ENCODE peak calls at places on chromosomes 13 and 19, in seven cellular contexts. J is MCF 10A; Y is naive thymus-derived CD4-positive, alpha-beta T cell; F is stimulated activated CD8-positive, alpha-beta memory T cell treated with anti-CD3 and anti-CD28 coated beads, Interleukin-4, amount 100 ng/mL, for 24 hours; O is iris pigment epithelial cell; E is stimulated activated CD4-positive, alpha-beta T cell treated with anti-CD3 and anti-CD28 coated beads, Interleukin-1b, Interleukin-23, amount 100 ng/mL, for 24 hours; H is lower leg skin. U is an unnamed sample.

GRCh38 chr19:50703915-50704548 is 15.6 kb downstream of the SHANK1 start:
- DNase-seq in O (no peak), Y (no peak), E (no peak), H (no peak), F (no peak), J (no peak), U (no peak)

GRCh38 chr19:14410054-14410774 is 8.9 kb downstream of the DDX39A start:
- DNase-seq in Y (no peak), E (no peak), F (no peak), H (no peak), O (no peak), J (no peak), U (no peak)

GRCh38 chr19:33194884-33195710 is 967 bp downstream of the LRP3 start:
- DNase-seq in H (no peak), E (no peak), J (peak), Y (no peak), F (no peak), O (peak), U (peak)

GRCh38 chr19:43437712-43438111 is 23.0 kb downstream of the TEX101 start:
- DNase-seq in Y (no peak), J (no peak), E (no peak), F (no peak), H (no peak), O (no peak), U (no peak)

GRCh38 chr13:35699805-35700204 is 223.3 kb upstream of the MAB21L1 start:
- DNase-seq in F (no peak), H (no peak), Y (no peak), E (no peak), J (no peak), O (peak), U (no peak)

GRCh38 chr13:113176822-113177221 is 18.4 kb downstream of the PROZ start:
- DNase-seq in J (no peak), E (no peak), O (no peak), Y (no peak), H (no peak), F (no peak), U (no peak)

GRCh38 chr19:33464010-33464732 is 57.4 kb downstream of the PEPD start:
- DNase-seq in J (no peak), H (no peak), O (no peak), E (no peak), F (no peak), Y (no peak), U (no peak)

GRCh38 chr13:77554079-77554478 is 18.6 kb downstream of the SCEL start:
- DNase-seq in E (no peak), O (peak), Y (no peak), J (no peak), H (no peak), F (no peak), U (no peak)

U was measured in retina.